ENCODE peak calls at places on chromosome 10, in five cellular contexts. N, G, P, M and S are unnamed samples.

GRCh38 chr10:22086730-22087364 is 83.3 kb upstream of the DNAJC1 start:
- DNase-seq in N (peak; percentile 89), G (peak; percentile 70), P (peak; percentile 87), M (peak; percentile 92), S (peak; percentile 58)

GRCh38 chr10:79475877-79476276 is 30.5 kb upstream of the ZCCHC24 start:
- DNase-seq in N (no peak), G (no peak), P (peak; percentile 20), M (no peak), S (no peak)

GRCh38 chr10:69323622-69324021 is 45.3 kb downstream of the HK1 start:
- DNase-seq in N (no peak), G (no peak), P (no peak), M (no peak), S (no peak)

GRCh38 chr10:90779573-90779972 is 78.3 kb downstream of the HTR7 start:
- DNase-seq in N (no peak), G (peak; percentile 19), P (peak; percentile 47), M (no peak), S (no peak)

GRCh38 chr10:29496341-29497162 is 138.2 kb downstream of the SVIL start:
- DNase-seq in N (peak; percentile 84), G (peak; percentile 67), P (peak; percentile 66), M (peak; percentile 67), S (peak; percentile 81)

GRCh38 chr10:52400564-52400963 is 86.5 kb downstream of the DKK1 start:
- DNase-seq in N (no peak), G (no peak), P (peak; percentile 17), M (no peak), S (no peak)

GRCh38 chr10:14220026-14220425 is 110.7 kb downstream of the FRMD4A start:
- DNase-seq in N (no peak), G (no peak), P (no peak), M (no peak), S (no peak)

GRCh38 chr10:75586814-75587213 is 155.4 kb downstream of the LRMDA start:
- DNase-seq in N (no peak), G (no peak), P (no peak), M (no peak), S (no peak)

GRCh38 chr10:117138838-117139580 is 939 bp upstream of the VAX1 start:
- DNase-seq in N (no peak), G (no peak), P (no peak), M (no peak), S (no peak)

GRCh38 chr10:77164616-77165311 is 472.8 kb downstream of the KCNMA1 start:
- DNase-seq in N (no peak), G (no peak), P (no peak), M (no peak), S (no peak)

GRCh38 chr10:3785849-3786290 is 861 bp upstream of the KLF6 start:
- DNase-seq in N (peak; percentile 55), G (no peak), P (peak; percentile 46), M (no peak), S (no peak)

GRCh38 chr10:93452143-93452542 is 30.0 kb downstream of the MYOF start:
- DNase-seq in N (no peak), G (no peak), P (no peak), M (no peak), S (no peak)

GRCh38 chr10:80739963-80740715 is 202.4 kb downstream of the SH2D4B start:
- DNase-seq in N (no peak), G (no peak), P (peak; percentile 3), M (no peak), S (no peak)

GRCh38 chr10:93150289-93150688 is 76.6 kb downstream of the CYP26A1 start:
- DNase-seq in N (no peak), G (no peak), P (peak; percentile 86), M (no peak), S (no peak)

GRCh38 chr10:132458595-132459251 is 61.7 kb downstream of the PWWP2B start:
- DNase-seq in N (peak; percentile 46), G (peak; percentile 89), P (peak; percentile 45), M (peak; percentile 62), S (peak; percentile 64)

GRCh38 chr10:44854693-44855350 is 56.3 kb upstream of the TMEM72 start:
- DNase-seq in N (no peak), G (no peak), P (no peak), M (no peak), S (no peak)

GRCh38 chr10:29991382-29991781 is 68.0 kb downstream of the JCAD start:
- DNase-seq in N (no peak), G (no peak), P (no peak), M (no peak), S (no peak)

GRCh38 chr10:33661580-33662269 is 327.3 kb upstream of the NRP1 start:
- DNase-seq in N (peak; percentile 65), G (no peak), P (peak; percentile 86), M (peak; percentile 45), S (peak; percentile 55)

GRCh38 chr10:132436861-132437410 is 39.9 kb downstream of the PWWP2B start:
- DNase-seq in N (no peak), G (no peak), P (no peak), M (no peak), S (no peak)

GRCh38 chr10:19347592-19347991 is 299.0 kb downstream of the MALRD1 start:
- DNase-seq in N (no peak), G (peak; percentile 10), P (peak; percentile 19), M (no peak), S (no peak)

GRCh38 chr10:127968027-127968441 is 61.1 kb downstream of the PTPRE start:
- DNase-seq in N (no peak), G (no peak), P (no peak), M (no peak), S (no peak)

GRCh38 chr10:120732067-120732466 is 119.1 kb upstream of the WDR11 start:
- DNase-seq in N (no peak), G (no peak), P (peak; percentile 11), M (no peak), S (no peak)

GRCh38 chr10:24417053-24417452 is 208.1 kb downstream of the KIAA1217 start:
- DNase-seq in N (no peak), G (no peak), P (no peak), M (no peak), S (peak; percentile 59)